ENCODE peak calls at places on chromosome 16, in ten cellular contexts. Z is HFF-Myc, W is RWPE1, A is adrenal gland, I is uterus, H is AG04449, R is BJ, N is tibial artery, B is AG04450, T is GM13977. U is an unnamed sample.

GRCh38 chr16:15608398-15609285 is 34.3 kb downstream of the MARF1 start:
- DNase-seq in Z (no peak), W (no peak), A (no peak), I (no peak), H (no peak), R (no peak), N (no peak), B (peak), T (no peak), U (no peak)

GRCh38 chr16:66750279-66751134 is 902 bp downstream of the DYNC1LI2 start:
- DNase-seq in Z (no peak), W (no peak), A (no peak), I (no peak), H (no peak), R (no peak), N (no peak), B (no peak), T (peak), U (peak)

GRCh38 chr16:88691924-88692560 is 5.7 kb upstream of the SNAI3 start:
- DNase-seq in Z (no peak), W (no peak), A (no peak), I (no peak), H (no peak), R (no peak), N (no peak), B (no peak), T (no peak), U (no peak)

GRCh38 chr16:80627108-80627507 is 86.3 kb downstream of the DYNLRB2 start:
- DNase-seq in Z (no peak), W (no peak), A (no peak), I (no peak), H (no peak), R (no peak), N (no peak), B (no peak), T (peak), U (peak)

GRCh38 chr16:86396918-86397317 is 113.4 kb upstream of the FOXF1 start:
- DNase-seq in Z (peak), W (peak), A (no peak), I (peak), H (peak), R (peak), N (no peak), B (peak), T (no peak), U (no peak)

GRCh38 chr16:76035689-76036088 is 241.5 kb upstream of the CNTNAP4 start:
- DNase-seq in Z (peak), W (no peak), A (no peak), I (no peak), H (no peak), R (no peak), N (no peak), B (no peak), T (no peak), U (no peak)

GRCh38 chr16:20799599-20799998 is 6.7 kb downstream of the ERI2 start:
- DNase-seq in Z (no peak), W (no peak), A (no peak), I (no peak), H (no peak), R (no peak), N (no peak), B (no peak), T (peak), U (no peak)

GRCh38 chr16:63617047-63617989 is 1504.5 kb downstream of the CDH11 start:
- DNase-seq in Z (no peak), W (no peak), A (no peak), I (no peak), H (no peak), R (no peak), N (no peak), B (no peak), T (no peak), U (no peak)

GRCh38 chr16:88514526-88514925 is 55.7 kb upstream of the ZC3H18 start:
- DNase-seq in Z (no peak), W (no peak), A (no peak), I (no peak), H (no peak), R (no peak), N (no peak), B (no peak), T (no peak), U (no peak)

GRCh38 chr16:52573365-52574104 is 26.6 kb upstream of the TOX3 start:
- DNase-seq in Z (no peak), W (no peak), A (no peak), I (no peak), H (no peak), R (no peak), N (no peak), B (no peak), T (no peak), U (peak)
- TF ChIP-seq CTCF in Z (no peak), W (no peak), A (no peak), I (no peak), H (no peak), R (no peak), N (no peak), B (no peak), T (no peak), U (no peak)

DNA sequence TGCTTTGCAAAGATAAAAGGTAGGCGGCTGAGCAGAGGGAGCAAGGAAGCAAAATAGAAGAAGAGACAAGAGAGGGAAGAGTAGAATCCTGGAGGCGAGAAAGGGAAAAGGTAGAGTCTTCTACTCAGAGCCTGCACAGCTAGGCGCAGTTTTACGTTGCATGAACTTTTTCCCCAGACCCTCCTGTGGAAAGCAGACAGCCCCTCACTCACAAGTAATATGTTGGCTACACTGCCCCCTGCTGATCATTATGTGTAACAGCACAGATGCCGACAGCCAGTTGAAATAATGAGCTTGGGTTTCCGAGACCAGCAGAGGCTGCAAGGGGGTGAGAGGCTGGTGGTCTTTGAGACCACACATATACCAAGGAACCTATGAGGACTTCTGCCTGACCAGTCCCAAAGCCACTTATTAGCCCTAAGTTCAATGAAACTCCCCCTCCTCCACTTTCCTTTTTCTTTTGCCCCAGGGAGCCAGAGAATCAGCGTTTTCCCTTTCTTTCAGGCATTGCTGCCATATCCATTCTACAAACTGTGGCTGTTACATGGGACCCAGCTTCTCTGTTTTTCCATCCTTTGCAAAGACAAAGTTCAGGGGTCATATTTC is 22.5 kb upstream of the CMTR2 start:
- DNase-seq in Z (no peak), W (peak), A (peak), I (no peak), H (no peak), R (no peak), N (no peak), B (no peak), T (peak), U (peak)
- TF ChIP-seq CTCF in Z (peak), W (peak), A (peak), I (peak), H (peak), R (peak), N (peak), B (peak), T (peak), U (peak)

DNA sequence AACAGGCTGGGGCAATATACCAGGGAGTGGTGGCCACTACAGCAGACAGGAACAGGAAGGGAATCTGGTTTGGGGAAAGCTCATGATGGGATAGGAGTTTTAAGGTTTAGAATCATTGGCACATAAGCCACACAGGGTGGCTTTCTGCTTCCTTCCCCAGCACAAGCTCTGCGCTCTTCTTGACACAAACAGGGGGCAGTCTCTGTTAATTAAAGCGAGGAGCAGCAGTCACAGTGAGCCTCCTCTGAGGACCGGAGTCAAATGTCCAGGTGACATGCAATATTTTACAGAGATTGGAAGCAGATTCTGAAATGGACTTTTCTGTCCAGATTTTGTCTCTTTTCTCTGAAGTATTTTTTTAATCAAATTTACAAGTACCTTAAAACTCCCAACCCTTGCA is 2.8 kb upstream of the SHISA9 start:
- DNase-seq in Z (no peak), W (no peak), A (no peak), I (no peak), H (no peak), R (no peak), N (no peak), B (no peak), T (no peak), U (no peak)
- TF ChIP-seq CTCF in Z (no peak), W (no peak), A (no peak), I (no peak), H (no peak), R (no peak), N (no peak), B (no peak), T (no peak), U (no peak)

GRCh38 chr16:31225193-31225592 is 8.3 kb upstream of the PYDC1 start:
- DNase-seq in Z (no peak), W (no peak), A (no peak), I (no peak), H (no peak), R (no peak), N (no peak), B (no peak), T (peak), U (peak)

GRCh38 chr16:31223044-31223443 is 6.1 kb upstream of the PYDC1 start:
- DNase-seq in Z (no peak), W (no peak), A (no peak), I (no peak), H (no peak), R (no peak), N (no peak), B (no peak), T (peak), U (peak)

GRCh38 chr16:31219154-31219741 is 2.3 kb upstream of the PYDC1 start:
- DNase-seq in Z (no peak), W (no peak), A (no peak), I (no peak), H (no peak), R (no peak), N (no peak), B (no peak), T (no peak), U (no peak)

GRCh38 chr16:31224092-31224955 is 7.4 kb upstream of the PYDC1 start:
- DNase-seq in Z (no peak), W (no peak), A (no peak), I (no peak), H (no peak), R (no peak), N (no peak), B (no peak), T (peak), U (peak)

GRCh38 chr16:31221357-31222160 is 4.6 kb upstream of the PYDC1 start:
- DNase-seq in Z (no peak), W (no peak), A (no peak), I (no peak), H (no peak), R (no peak), N (no peak), B (no peak), T (peak), U (peak)
- TF ChIP-seq CTCF in Z (no peak), W (no peak), A (no peak), I (no peak), H (no peak), R (no peak), N (no peak), B (no peak), T (no peak), U (no peak)